ENCODE peak calls at places on chromosome 1, in four cellular contexts. W, H, D and M are unnamed samples. For H3K27me3, the result is how much of the 10 kb centered on the place peaks cover.

GRCh38 chr1:160005070-160005469 is 26.7 kb downstream of the PIGM start:
- DNase-seq in W (no peak), H (no peak), D (no peak), M (no peak)

GRCh38 chr1:15573477-15573876 is 11.4 kb downstream of the AGMAT start:
- DNase-seq in W (no peak), H (no peak), D (no peak), M (no peak)

GRCh38 chr1:41559331-41559730 is 74.8 kb upstream of the EDN2 start:
- DNase-seq in W (no peak), H (no peak), D (no peak), M (no peak)

GRCh38 chr1:107900083-107900945 is 64.7 kb downstream of the VAV3 start:
- DNase-seq in W (no peak), H (no peak), D (no peak), M (no peak)

GRCh38 chr1:176863613-176864012 is 300.9 kb downstream of the ASTN1 start:
- DNase-seq in W (no peak), H (no peak), D (no peak), M (no peak)

GRCh38 chr1:154502066-154502741 is at the start of the genes SHE and TDRD10:
- DNase-seq in W (no peak), H (no peak), D (no peak), M (no peak)

GRCh38 chr1:221987860-221988520 is 246.1 kb upstream of the DUSP10 start:
- DNase-seq in W (no peak), H (no peak), D (no peak), M (peak)

GRCh38 chr1:19395678-19396192 is 83.6 kb downstream of the SLC66A1 start:
- DNase-seq in W (no peak), H (no peak), D (no peak), M (no peak)

GRCh38 chr1:169741666-169742394 is 8.0 kb upstream of the SELE start:
- DNase-seq in W (no peak), H (peak), D (no peak), M (no peak)

GRCh38 chr1:239700667-239701066 is 314.3 kb downstream of the CHRM3 start:
- DNase-seq in W (no peak), H (no peak), D (no peak), M (no peak)

GRCh38 chr1:170691258-170691657 is 27.3 kb downstream of the PRRX1 start:
- DNase-seq in W (no peak), H (no peak), D (no peak), M (no peak)

GRCh38 chr1:51301844-51302162 is 28.6 kb downstream of the TTC39A start:
- DNase-seq in W (no peak), H (no peak), D (no peak), M (no peak)

GRCh38 chr1:156282143-156282478 is 514 bp downstream of the SMG5 start:
- DNase-seq in W (peak), H (no peak), D (no peak), M (no peak)

GRCh38 chr1:68615303-68615702 is 118.4 kb upstream of the DEPDC1 start:
- DNase-seq in W (no peak), H (no peak), D (no peak), M (no peak)

DNA sequence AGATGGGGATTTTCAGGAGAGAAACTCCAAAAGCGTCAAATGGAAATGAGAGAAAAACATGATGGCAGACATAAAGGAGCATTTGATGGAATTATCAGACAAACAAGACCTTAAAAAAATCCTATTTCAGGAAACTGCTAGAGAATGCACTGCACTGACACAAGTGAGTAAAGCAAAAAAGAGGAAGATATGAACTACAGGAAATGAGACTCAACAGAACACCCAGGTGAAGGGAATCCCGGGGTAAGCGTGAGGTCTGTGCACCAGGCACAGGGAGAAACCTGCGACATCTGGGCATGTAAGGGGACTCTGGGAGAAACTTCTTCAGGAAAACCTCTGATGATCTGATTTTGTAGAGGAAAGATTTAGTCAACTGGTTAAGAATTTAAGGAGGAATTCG is 2.8 kb downstream of the TARBP1 start:
- DNase-seq in W (no peak), H (no peak), D (no peak), M (no peak)
- H3K4me3 ChIP-seq in W (no peak), H (no peak), D (no peak), M (peak)

GRCh38 chr1:1281533-1282321 is 1.5 kb downstream of the SCNN1D start:
- DNase-seq in W (peak), H (peak), D (no peak), M (no peak)

GRCh38 chr1:1275836-1276235 is 2.2 kb upstream of the UBE2J2 start:
- DNase-seq in W (no peak), H (no peak), D (no peak), M (no peak)

GRCh38 chr1:1279028-1279427 is 1.2 kb upstream of the SCNN1D start:
- DNase-seq in W (no peak), H (no peak), D (no peak), M (no peak)

GRCh38 chr1:1280782-1281481 is 696 bp downstream of the SCNN1D start:
- DNase-seq in W (no peak), H (no peak), D (peak), M (no peak)

DNA sequence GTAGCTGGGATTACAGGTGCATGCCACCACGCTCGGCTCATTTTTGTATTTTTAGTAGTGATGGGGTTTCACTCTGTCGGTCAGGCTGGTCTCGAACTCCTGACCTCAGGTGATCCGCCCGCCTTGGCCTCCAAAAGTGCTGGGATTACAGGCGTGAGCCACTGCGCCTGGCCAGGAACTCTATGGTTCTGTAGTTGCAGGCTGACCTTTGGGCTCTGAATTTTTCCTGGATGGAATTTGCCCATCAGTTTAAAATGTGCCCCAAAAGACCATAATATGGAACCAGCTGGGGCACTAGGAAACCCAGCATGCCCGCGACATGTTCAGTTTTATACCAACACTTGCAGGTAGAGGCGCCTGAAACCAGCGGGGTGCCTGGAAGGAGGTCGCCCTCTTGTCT is 1.6 kb upstream of the SCNN1D start:
- DNase-seq in W (no peak), H (no peak), D (no peak), M (no peak)
- H3K27me3 ChIP-seq in W (under half), H (under half), D (under half), M (under half)

GRCh38 chr1:36125129-36125991 is at the start of gene COL8A2:
- DNase-seq in W (no peak), H (no peak), D (no peak), M (no peak)
- H3K4me3 ChIP-seq in W (peak), H (no peak), D (peak), M (no peak)

DNA sequence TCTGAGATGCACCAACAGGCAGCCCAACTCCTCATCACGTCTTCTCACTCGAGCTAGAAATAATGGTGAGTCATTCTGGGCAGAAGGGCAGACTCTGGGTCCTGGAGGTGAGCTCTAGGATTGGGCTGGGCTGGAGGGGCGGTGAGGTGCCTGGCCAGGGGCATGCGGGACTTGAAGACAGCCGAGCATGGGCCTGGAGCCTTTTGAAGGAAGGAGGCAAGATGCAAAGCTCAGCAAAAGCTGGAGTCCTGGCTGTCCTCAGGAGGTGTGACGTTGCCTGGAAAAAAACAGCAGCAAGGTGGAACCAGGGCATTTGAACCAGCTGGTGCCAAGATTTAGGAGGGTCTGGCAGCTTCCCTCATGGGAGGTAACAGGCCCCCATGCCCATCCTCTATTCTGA is 712 bp downstream of the KCNA2 start:
- DNase-seq in W (no peak), H (no peak), D (no peak), M (no peak)
- H3K27me3 ChIP-seq in W (under half), H (under half), D (under half), M (under half)

DNA sequence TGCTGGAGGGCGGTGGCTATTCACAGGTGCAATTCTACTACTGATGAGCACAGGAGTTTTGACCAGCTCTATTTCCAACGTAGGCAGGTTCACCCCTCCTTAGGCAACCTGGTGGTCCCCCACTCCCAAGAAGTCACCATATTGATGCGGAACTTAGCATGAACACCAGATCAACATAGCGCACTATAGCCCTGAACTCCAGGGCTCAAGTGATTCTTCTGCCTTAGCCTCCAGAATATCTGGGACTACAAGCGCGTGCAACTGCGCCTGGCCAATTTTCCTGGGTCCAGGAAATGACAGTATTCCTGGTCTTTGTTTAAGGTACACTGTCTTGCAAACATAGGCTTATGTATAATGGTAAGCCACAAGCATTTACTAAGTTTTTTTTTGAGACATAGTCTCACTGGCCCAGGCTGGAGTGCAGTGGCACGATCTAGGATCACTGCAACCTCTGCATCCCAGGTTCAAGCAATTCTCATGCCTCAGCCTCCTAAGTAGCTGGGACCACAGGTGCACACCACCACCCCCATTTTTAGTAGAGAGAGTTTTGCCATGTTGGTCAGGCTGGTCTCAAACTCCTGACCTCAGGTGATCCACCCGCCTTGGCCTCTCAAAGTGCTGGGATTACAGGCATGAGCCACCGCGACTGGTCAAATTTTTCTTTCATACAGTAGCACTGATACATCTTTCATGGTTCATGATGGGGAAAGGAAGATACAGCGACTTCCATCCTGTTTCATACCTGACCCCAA is 12.6 kb downstream of the MCL1 start:
- DNase-seq in W (no peak), H (no peak), D (no peak), M (peak)
- H3K4me3 ChIP-seq in W (no peak), H (no peak), D (peak), M (no peak)